ENCODE peak calls at places on chromosomes 3 and 15, in ten cellular contexts. A, D, Z, S, X, C, L, W, Y and J are unnamed samples.

GRCh38 chr3:129245141-129245540 is 4.3 kb upstream of the COPG1 start:
- DNase-seq in A (peak; percentile 82), D (no peak), Z (no peak), S (no peak), X (peak; percentile 50), C (no peak), L (no peak), W (no peak), Y (no peak), J (no peak)

GRCh38 chr3:127483902-127484591 is 106.5 kb downstream of the TPRA1 start:
- DNase-seq in A (no peak), D (peak; percentile 52), Z (peak; percentile 16), S (no peak), X (no peak), C (no peak), L (no peak), W (peak; percentile 40), Y (no peak), J (peak; percentile 92)

GRCh38 chr3:87351913-87352312 is 75.5 kb upstream of the POU1F1 start:
- DNase-seq in A (no peak), D (no peak), Z (no peak), S (no peak), X (no peak), C (no peak), L (no peak), W (no peak), Y (no peak), J (no peak)

GRCh38 chr15:66405605-66406004 is 18.9 kb downstream of the MAP2K1 start:
- DNase-seq in A (no peak), D (no peak), Z (no peak), S (no peak), X (no peak), C (no peak), L (no peak), W (no peak), Y (no peak), J (peak; percentile 47)

GRCh38 chr3:56682458-56683121 is 475 bp downstream of the TASOR start:
- DNase-seq in A (peak; percentile 72), D (peak; percentile 95), Z (peak; percentile 87), S (peak; percentile 70), X (peak; percentile 73), C (peak; percentile 82), L (peak; percentile 74), W (peak; percentile 90), Y (peak; percentile 30), J (peak; percentile 66)

GRCh38 chr15:67613708-67614107 is 71.2 kb downstream of the MAP2K5 start:
- DNase-seq in A (peak; percentile 7), D (no peak), Z (no peak), S (no peak), X (no peak), C (no peak), L (no peak), W (no peak), Y (no peak), J (peak; percentile 26)

GRCh38 chr3:132222868-132223538 is 94.2 kb upstream of the ACP3 start:
- DNase-seq in A (no peak), D (no peak), Z (no peak), S (no peak), X (no peak), C (no peak), L (no peak), W (no peak), Y (no peak), J (no peak)

GRCh38 chr3:171284308-171285075 is 175.7 kb downstream of the TNIK start:
- DNase-seq in A (peak; percentile 76), D (no peak), Z (no peak), S (peak; percentile 50), X (peak; percentile 92), C (no peak), L (no peak), W (no peak), Y (peak; percentile 66), J (no peak)

GRCh38 chr15:40365624-40366023 is 7.6 kb downstream of the DISP2 start:
- DNase-seq in A (no peak), D (peak; percentile 56), Z (peak; percentile 37), S (no peak), X (no peak), C (no peak), L (no peak), W (no peak), Y (no peak), J (no peak)

GRCh38 chr15:78432664-78433063 is 5.4 kb upstream of the IREB2 start:
- DNase-seq in A (no peak), D (no peak), Z (no peak), S (no peak), X (no peak), C (no peak), L (no peak), W (no peak), Y (no peak), J (no peak)

GRCh38 chr3:11154036-11154952 is at the start of gene HRH1:
- DNase-seq in A (peak; percentile 37), D (peak; percentile 64), Z (no peak), S (peak; percentile 24), X (peak; percentile 36), C (peak; percentile 56), L (no peak), W (peak; percentile 90), Y (no peak), J (no peak)

GRCh38 chr3:84108442-84108971 is 850.3 kb upstream of the CADM2 start:
- DNase-seq in A (peak; percentile 96), D (no peak), Z (no peak), S (no peak), X (peak; percentile 89), C (no peak), L (no peak), W (no peak), Y (no peak), J (no peak)

GRCh38 chr3:72334681-72335457 is 513.4 kb downstream of the SHQ1 start:
- DNase-seq in A (no peak), D (peak; percentile 64), Z (peak; percentile 96), S (no peak), X (no peak), C (no peak), L (no peak), W (peak; percentile 36), Y (no peak), J (no peak)

GRCh38 chr3:84961492-84962255 is 2.9 kb downstream of the CADM2 start:
- DNase-seq in A (no peak), D (no peak), Z (peak; percentile 69), S (no peak), X (no peak), C (no peak), L (no peak), W (peak; percentile 66), Y (no peak), J (no peak)

GRCh38 chr3:38019658-38020341 is 9.6 kb downstream of the PLCD1 start:
- DNase-seq in A (no peak), D (no peak), Z (peak; percentile 10), S (peak; percentile 4), X (no peak), C (no peak), L (no peak), W (no peak), Y (no peak), J (no peak)

GRCh38 chr15:81301385-81301784 is 22.6 kb downstream of the STARD5 start:
- DNase-seq in A (no peak), D (no peak), Z (no peak), S (no peak), X (no peak), C (no peak), L (peak; percentile 20), W (no peak), Y (no peak), J (no peak)
- H3K4me3 ChIP-seq in A (no peak overlapping the region), D (peak overlapping the region; percentile 87), Z (no peak overlapping the region), S (no peak overlapping the region), X (no peak overlapping the region), C (no peak overlapping the region), L (peak overlapping the region; percentile 14), W (no peak overlapping the region), Y (no peak overlapping the region), J (no peak overlapping the region)

DNA sequence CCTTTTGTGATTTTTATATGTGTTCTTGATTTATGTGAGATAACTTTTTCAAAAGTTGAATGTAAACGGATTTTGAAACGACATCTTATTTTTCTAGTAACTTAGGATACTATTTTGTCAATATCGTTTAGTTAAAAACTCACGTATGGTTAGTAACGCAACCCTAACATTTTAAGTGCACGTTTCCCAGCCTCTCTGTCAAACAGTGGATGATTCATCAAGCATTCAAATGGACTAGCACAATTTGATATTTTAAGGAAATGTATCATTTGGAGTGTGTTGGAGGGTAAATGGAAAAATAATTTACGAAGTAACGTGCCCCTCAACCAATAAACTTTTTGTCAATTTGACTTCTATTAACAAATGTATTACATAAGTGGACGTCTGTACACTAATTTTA is 23.3 kb downstream of the RTP3 start:
- DNase-seq in A (no peak), D (no peak), Z (no peak), S (no peak), X (no peak), C (no peak), L (no peak), W (no peak), Y (no peak), J (no peak)
- H3K4me3 ChIP-seq in A (no peak overlapping the region), D (no peak overlapping the region), Z (no peak overlapping the region), S (no peak overlapping the region), X (no peak overlapping the region), C (no peak overlapping the region), L (no peak overlapping the region), W (no peak overlapping the region), Y (no peak overlapping the region), J (no peak overlapping the region)

DNA sequence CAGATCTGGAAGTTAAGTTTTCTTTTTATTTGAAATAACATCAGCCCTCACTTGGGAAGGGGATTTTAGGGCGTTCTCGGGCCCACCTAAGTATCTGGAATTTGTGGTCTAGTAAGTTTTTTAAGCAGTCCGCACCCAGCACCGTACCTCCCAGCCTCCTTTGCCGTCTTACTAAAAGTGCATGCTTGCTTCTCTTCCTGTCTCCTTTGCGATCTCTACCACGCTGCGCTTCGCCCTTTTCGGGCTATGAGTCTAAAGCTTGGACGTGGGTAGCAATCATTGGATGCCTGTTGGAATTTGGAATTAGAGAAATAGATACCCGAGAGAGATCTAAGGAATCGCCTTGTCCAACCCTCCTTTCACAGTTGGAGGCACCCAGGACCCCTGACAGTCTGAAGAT is 1.1 kb downstream of the THSD4 start:
- DNase-seq in A (peak; percentile 49), D (no peak), Z (no peak), S (no peak), X (no peak), C (no peak), L (no peak), W (no peak), Y (no peak), J (no peak)
- H3K4me3 ChIP-seq in A (peak overlapping the region; percentile 81), D (peak overlapping the region; percentile 34), Z (peak overlapping the region; percentile 82), S (peak overlapping the region; percentile 61), X (peak overlapping the region; percentile 71), C (peak overlapping the region; percentile 80), L (peak overlapping the region; percentile 76), W (peak overlapping the region; percentile 91), Y (peak overlapping the region; percentile 83), J (no peak overlapping the region)

DNA sequence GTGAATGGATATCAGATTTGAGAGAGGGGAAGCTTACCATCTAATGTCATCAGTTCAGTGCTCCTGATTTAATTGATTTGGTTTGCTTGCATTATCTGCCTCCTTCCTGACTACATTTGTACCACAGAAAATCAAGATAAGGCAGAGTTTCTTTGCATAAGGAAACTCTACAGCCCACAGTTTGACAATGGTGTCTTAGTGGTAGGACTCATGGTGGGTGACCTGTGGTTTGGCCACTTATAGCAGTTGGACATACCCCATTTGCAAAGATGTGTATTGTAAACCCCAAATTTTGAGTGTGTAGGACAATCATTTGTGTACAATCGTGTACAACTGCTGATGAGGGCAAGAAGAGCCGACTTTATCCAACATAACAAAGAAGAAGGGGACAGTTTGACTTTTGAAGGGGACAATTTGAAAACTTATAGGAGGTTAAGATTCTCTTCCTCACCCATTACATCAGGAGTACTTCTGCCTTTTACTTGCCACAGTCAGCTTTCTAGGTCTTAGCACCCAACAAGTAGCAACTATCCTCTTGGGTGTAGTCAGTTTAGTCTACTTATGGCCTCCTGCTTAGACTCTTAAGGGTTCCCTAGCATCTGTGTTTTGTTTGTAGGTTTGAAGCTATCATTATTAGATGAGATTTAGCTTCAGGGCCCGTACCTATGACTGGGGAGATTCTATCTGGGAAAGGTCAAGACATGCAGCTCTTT is 6.2 kb downstream of the TGFBR2 start:
- DNase-seq in A (no peak), D (no peak), Z (no peak), S (no peak), X (no peak), C (no peak), L (no peak), W (no peak), Y (no peak), J (no peak)
- H3K4me3 ChIP-seq in A (no peak overlapping the region), D (peak overlapping the region; percentile 13), Z (no peak overlapping the region), S (no peak overlapping the region), X (peak overlapping the region; percentile 97), C (no peak overlapping the region), L (peak overlapping the region; percentile 18), W (no peak overlapping the region), Y (no peak overlapping the region), J (no peak overlapping the region)